ENCODE peak calls at places on chromosomes 6 and 20, in five cellular contexts. One of them, this sample, is unnamed.

GRCh38 chr6:148440877-148441453 is 98.3 kb downstream of the SASH1 start:
- DNase-seq in substantia nigra: peak; percentile 9
- DNase-seq in AG04450: peak; percentile 72
- DNase-seq in ovary: peak; percentile 64
- DNase-seq in heart right ventricle: peak; percentile 58
- DNase-seq in this sample: no peak

GRCh38 chr6:112149719-112150263 is 62.4 kb downstream of the FAM229B start:
- DNase-seq in AG04450: peak; percentile 85
- DNase-seq in heart right ventricle: no peak
- DNase-seq in substantia nigra: no peak
- DNase-seq in ovary: no peak
- DNase-seq in this sample: no peak

GRCh38 chr20:45459606-45460005 is 9.9 kb upstream of the WFDC2 start:
- DNase-seq in substantia nigra: no peak
- DNase-seq in AG04450: no peak
- DNase-seq in ovary: no peak
- DNase-seq in heart right ventricle: no peak
- DNase-seq in this sample: no peak

GRCh38 chr20:19114410-19114809 is 98.0 kb upstream of the SLC24A3 start:
- DNase-seq in heart right ventricle: no peak
- DNase-seq in ovary: no peak
- DNase-seq in AG04450: no peak
- DNase-seq in substantia nigra: no peak
- DNase-seq in this sample: no peak

GRCh38 chr20:3812975-3813599 is 7.3 kb upstream of the AP5S1 start:
- DNase-seq in substantia nigra: no peak
- DNase-seq in AG04450: no peak
- DNase-seq in heart right ventricle: no peak
- DNase-seq in ovary: no peak
- DNase-seq in this sample: no peak

GRCh38 chr6:42369568-42369967 is 82.2 kb downstream of the TRERF1 start:
- DNase-seq in heart right ventricle: no peak
- DNase-seq in AG04450: no peak
- DNase-seq in substantia nigra: no peak
- DNase-seq in ovary: no peak
- DNase-seq in this sample: no peak

GRCh38 chr6:163311830-163312229 is 102.7 kb upstream of the QKI start:
- DNase-seq in heart right ventricle: no peak
- DNase-seq in ovary: no peak
- DNase-seq in AG04450: no peak
- DNase-seq in substantia nigra: no peak
- DNase-seq in this sample: no peak

GRCh38 chr6:4369616-4370015 is 234.2 kb upstream of the ECI2 start:
- DNase-seq in ovary: no peak
- DNase-seq in heart right ventricle: peak; percentile 54
- DNase-seq in AG04450: no peak
- DNase-seq in substantia nigra: no peak
- DNase-seq in this sample: no peak

GRCh38 chr20:31706607-31707257 is 15.9 kb downstream of the BCL2L1 start:
- DNase-seq in AG04450: no peak
- DNase-seq in heart right ventricle: no peak
- DNase-seq in substantia nigra: no peak
- DNase-seq in ovary: no peak
- DNase-seq in this sample: no peak

GRCh38 chr6:16762547-16763477 is 1.6 kb upstream of the ATXN1 start:
- DNase-seq in ovary: peak; percentile 62
- DNase-seq in heart right ventricle: peak; percentile 49
- DNase-seq in substantia nigra: no peak
- DNase-seq in AG04450: no peak
- DNase-seq in this sample: no peak

GRCh38 chr20:22680031-22680740 is 95.8 kb upstream of the FOXA2 start:
- DNase-seq in heart right ventricle: no peak
- DNase-seq in ovary: no peak
- DNase-seq in substantia nigra: no peak
- DNase-seq in AG04450: no peak
- DNase-seq in this sample: no peak

GRCh38 chr6:37862992-37863391 is 43.5 kb downstream of the ZFAND3 start:
- DNase-seq in heart right ventricle: no peak
- DNase-seq in substantia nigra: no peak
- DNase-seq in AG04450: no peak
- DNase-seq in ovary: no peak
- DNase-seq in this sample: no peak

GRCh38 chr20:10521068-10521834 is 86.1 kb downstream of the SLX4IP start:
- DNase-seq in ovary: no peak
- DNase-seq in heart right ventricle: no peak
- DNase-seq in substantia nigra: no peak
- DNase-seq in AG04450: no peak
- DNase-seq in this sample: no peak

GRCh38 chr6:93248591-93248990 is 170.8 kb downstream of the EPHA7 start:
- DNase-seq in substantia nigra: no peak
- DNase-seq in ovary: no peak
- DNase-seq in heart right ventricle: no peak
- DNase-seq in AG04450: no peak
- DNase-seq in this sample: no peak

GRCh38 chr6:139699335-139699734 is 324.9 kb upstream of the CITED2 start:
- DNase-seq in substantia nigra: no peak
- DNase-seq in ovary: no peak
- DNase-seq in heart right ventricle: no peak
- DNase-seq in AG04450: no peak
- DNase-seq in this sample: no peak

GRCh38 chr6:31837612-31838553 is 10.3 kb downstream of the HSPA1B start:
- DNase-seq in substantia nigra: no peak
- DNase-seq in ovary: peak; percentile 17
- DNase-seq in heart right ventricle: no peak
- DNase-seq in AG04450: no peak
- DNase-seq in this sample: no peak
- H3K27ac ChIP-seq in substantia nigra: no peak overlapping the region
- H3K27ac ChIP-seq in ovary: no peak overlapping the region
- H3K27ac ChIP-seq in heart right ventricle: peak overlapping the region; percentile 92
- H3K27ac ChIP-seq in AG04450: no peak overlapping the region
- H3K27ac ChIP-seq in this sample: peak overlapping the region; percentile 26

GRCh38 chr6:155146205-155146604 is 117.6 kb upstream of the CLDN20 start:
- DNase-seq in ovary: no peak
- DNase-seq in heart right ventricle: no peak
- DNase-seq in substantia nigra: no peak
- DNase-seq in AG04450: no peak
- DNase-seq in this sample: no peak

GRCh38 chr6:155142902-155143609 is 120.8 kb upstream of the CLDN20 start:
- DNase-seq in AG04450: no peak
- DNase-seq in substantia nigra: no peak
- DNase-seq in heart right ventricle: no peak
- DNase-seq in ovary: no peak
- DNase-seq in this sample: no peak

GRCh38 chr6:155142163-155142901 is 121.5 kb upstream of the CLDN20 start:
- DNase-seq in AG04450: no peak
- DNase-seq in heart right ventricle: no peak
- DNase-seq in ovary: no peak
- DNase-seq in substantia nigra: no peak
- DNase-seq in this sample: no peak

GRCh38 chr6:155141512-155141911 is 122.3 kb upstream of the CLDN20 start:
- DNase-seq in substantia nigra: no peak
- DNase-seq in AG04450: no peak
- DNase-seq in heart right ventricle: no peak
- DNase-seq in ovary: no peak
- DNase-seq in this sample: no peak

GRCh38 chr6:155143610-155144106 is 120.2 kb upstream of the CLDN20 start:
- DNase-seq in AG04450: no peak
- DNase-seq in ovary: no peak
- DNase-seq in substantia nigra: no peak
- DNase-seq in heart right ventricle: no peak
- DNase-seq in this sample: no peak
- H3K27ac ChIP-seq in AG04450: peak overlapping the region; percentile 57
- H3K27ac ChIP-seq in ovary: peak overlapping the region; percentile 42
- H3K27ac ChIP-seq in substantia nigra: no peak overlapping the region
- H3K27ac ChIP-seq in heart right ventricle: peak overlapping the region; percentile 36
- H3K27ac ChIP-seq in this sample: no peak overlapping the region

GRCh38 chr6:151067684-151068596 is 171.8 kb upstream of the AKAP12 start:
- DNase-seq in heart right ventricle: peak; percentile 64
- DNase-seq in ovary: peak; percentile 85
- DNase-seq in AG04450: peak; percentile 83
- DNase-seq in substantia nigra: peak; percentile 22
- DNase-seq in this sample: peak; percentile 14
- H3K27ac ChIP-seq in heart right ventricle: peak overlapping the region; percentile 75
- H3K27ac ChIP-seq in ovary: peak overlapping the region; percentile 77
- H3K27ac ChIP-seq in AG04450: peak overlapping the region; percentile 94
- H3K27ac ChIP-seq in substantia nigra: peak overlapping the region; percentile 81
- H3K27ac ChIP-seq in this sample: peak overlapping the region; percentile 72

DNA sequence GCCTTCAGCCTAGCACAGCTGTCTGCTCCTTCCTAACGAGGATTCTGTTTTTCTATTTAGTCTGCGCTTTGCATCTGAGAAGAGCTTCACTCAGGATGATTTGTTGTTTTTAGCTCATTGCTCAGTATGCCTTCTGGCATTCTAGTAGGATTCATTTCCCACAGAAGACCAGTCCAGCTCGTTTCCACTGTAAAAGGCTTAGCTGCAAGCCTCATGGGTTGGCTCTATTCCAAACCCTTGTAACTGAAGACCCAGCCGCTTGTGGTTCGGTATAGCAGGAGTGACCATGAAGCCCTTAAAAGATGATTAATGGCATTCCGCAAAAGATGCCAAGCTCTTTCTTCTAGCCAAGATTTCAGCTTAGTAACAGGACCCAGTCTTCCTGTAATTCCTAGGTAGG is 7.2 kb downstream of the ADGRF1 start:
- DNase-seq in substantia nigra: no peak
- DNase-seq in ovary: no peak
- DNase-seq in AG04450: peak; percentile 15
- DNase-seq in heart right ventricle: peak; percentile 42
- DNase-seq in this sample: no peak
- H3K27ac ChIP-seq in substantia nigra: no peak overlapping the region
- H3K27ac ChIP-seq in ovary: no peak overlapping the region
- H3K27ac ChIP-seq in AG04450: no peak overlapping the region
- H3K27ac ChIP-seq in heart right ventricle: no peak overlapping the region
- H3K27ac ChIP-seq in this sample: no peak overlapping the region

GRCh38 chr6:23696946-23697345 is 429.1 kb upstream of the NRSN1 start:
- DNase-seq in heart right ventricle: no peak
- DNase-seq in substantia nigra: no peak
- DNase-seq in ovary: no peak
- DNase-seq in AG04450: no peak
- DNase-seq in this sample: no peak

GRCh38 chr6:23690650-23691049 is 435.4 kb upstream of the NRSN1 start:
- DNase-seq in heart right ventricle: no peak
- DNase-seq in ovary: no peak
- DNase-seq in AG04450: no peak
- DNase-seq in substantia nigra: no peak
- DNase-seq in this sample: no peak

GRCh38 chr6:23688650-23689049 is 437.4 kb upstream of the NRSN1 start:
- DNase-seq in ovary: no peak
- DNase-seq in heart right ventricle: no peak
- DNase-seq in AG04450: no peak
- DNase-seq in substantia nigra: no peak
- DNase-seq in this sample: no peak

DNA sequence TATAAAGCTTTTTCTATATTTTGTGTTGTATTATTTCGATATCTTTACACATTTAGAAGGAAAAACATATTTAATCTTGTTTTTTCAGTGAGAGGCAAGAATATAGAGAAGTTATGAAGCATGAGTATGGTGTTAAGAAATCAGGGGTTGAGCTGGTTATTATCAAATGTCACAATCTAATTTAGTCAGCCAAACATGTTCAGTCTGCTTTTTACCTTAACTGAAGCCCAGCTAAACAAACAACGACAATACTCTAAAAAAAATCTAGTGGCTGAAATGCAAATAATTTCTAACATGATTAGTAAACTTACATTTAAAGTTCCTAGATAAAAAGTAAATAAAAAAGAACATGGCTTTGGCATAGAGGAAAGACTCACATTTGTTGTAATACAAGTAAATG is 433.8 kb upstream of the NRSN1 start:
- DNase-seq in heart right ventricle: no peak
- DNase-seq in substantia nigra: no peak
- DNase-seq in AG04450: no peak
- DNase-seq in ovary: no peak
- DNase-seq in this sample: no peak
- H3K27ac ChIP-seq in heart right ventricle: no peak overlapping the region
- H3K27ac ChIP-seq in substantia nigra: no peak overlapping the region
- H3K27ac ChIP-seq in AG04450: no peak overlapping the region
- H3K27ac ChIP-seq in ovary: no peak overlapping the region
- H3K27ac ChIP-seq in this sample: no peak overlapping the region

GRCh38 chr20:38272398-38272797 is 11.9 kb upstream of the KIAA1755 start:
- DNase-seq in substantia nigra: no peak
- DNase-seq in ovary: no peak
- DNase-seq in heart right ventricle: no peak
- DNase-seq in AG04450: no peak
- DNase-seq in this sample: no peak
- H3K27ac ChIP-seq in substantia nigra: no peak overlapping the region
- H3K27ac ChIP-seq in ovary: no peak overlapping the region
- H3K27ac ChIP-seq in heart right ventricle: peak overlapping the region; percentile 31
- H3K27ac ChIP-seq in AG04450: peak overlapping the region; percentile 79
- H3K27ac ChIP-seq in this sample: no peak overlapping the region